ENCODE peak calls at places on chromosomes 2 and 18, in five cellular contexts. R is stimulated activated CD4-positive, alpha-beta T cell treated with anti-CD3 and anti-CD28 coated beads, Interleukin-1b, Interleukin-23, amount 100 ng/mL, for 24 hours; G is fibroblast of pulmonary artery; X is stromal cell of bone marrow; S is ovary. C is an unnamed sample.

GRCh38 chr2:160205511-160205910 is 5.4 kb upstream of the ITGB6 start:
- DNase-seq in G (peak), X (peak), S (no peak), R (no peak), C (no peak)

GRCh38 chr18:53153281-53153680 is 813.3 kb downstream of the DCC start:
- DNase-seq in G (peak), R (no peak), S (no peak), X (no peak), C (no peak)

GRCh38 chr2:145186303-145186702 is 666.4 kb upstream of the ZEB2 start:
- DNase-seq in S (no peak), X (no peak), G (no peak), R (no peak), C (no peak)

GRCh38 chr18:13540783-13541182 is 185.6 kb downstream of the FAM210A start:
- DNase-seq in S (no peak), G (no peak), X (no peak), R (no peak), C (no peak)

GRCh38 chr2:30653847-30654246 is 153.4 kb downstream of the CAPN13 start:
- DNase-seq in R (no peak), S (no peak), G (peak), X (peak), C (peak)

GRCh38 chr18:812123-812672 is at the start of gene YES1:
- DNase-seq in G (peak), X (peak), S (peak), R (peak), C (peak)

GRCh38 chr18:3251963-3252277 is 4.3 kb downstream of the MYL12A start:
- DNase-seq in X (no peak), G (peak), R (no peak), S (no peak), C (no peak)

GRCh38 chr2:7379799-7380198 is 462.6 kb downstream of the RNF144A start:
- DNase-seq in S (no peak), R (no peak), G (no peak), X (no peak), C (no peak)

GRCh38 chr2:169693344-169693743 is 861 bp downstream of the CFAP210 start:
- DNase-seq in G (no peak), S (no peak), R (no peak), X (no peak), C (no peak)